ENCODE peak calls at places on chromosome 1, in four cellular contexts. Q is IMR-90, E is H1, V is mesendoderm. M is an unnamed sample.

GRCh38 chr1:183760661-183761060 is 44.3 kb upstream of the RGL1 start:
- DNase-seq in Q (no peak), E (no peak), V (peak; percentile 51), M (no peak)

GRCh38 chr1:101193733-101194169 is 43.1 kb upstream of the S1PR1 start:
- DNase-seq in Q (no peak), E (no peak), V (no peak), M (no peak)

GRCh38 chr1:177048314-177049069 is 116.0 kb downstream of the ASTN1 start:
- DNase-seq in Q (no peak), E (no peak), V (peak; percentile 55), M (peak; percentile 41)

GRCh38 chr1:234885601-234886000 is 243.0 kb downstream of the TOMM20 start:
- DNase-seq in Q (no peak), E (no peak), V (no peak), M (no peak)

GRCh38 chr1:37255111-37255795 is 219.1 kb upstream of the ZC3H12A start:
- DNase-seq in Q (no peak), E (peak; percentile 93), V (peak; percentile 92), M (peak; percentile 91)

GRCh38 chr1:202645097-202645476 is 65.2 kb downstream of the SYT2 start:
- DNase-seq in Q (no peak), E (no peak), V (no peak), M (no peak)

GRCh38 chr1:57079454-57080157 is 113.8 kb upstream of the C8B start:
- DNase-seq in Q (no peak), E (no peak), V (no peak), M (peak; percentile 43)

GRCh38 chr1:209207126-209207700 is 376.3 kb upstream of the CAMK1G start:
- DNase-seq in Q (no peak), E (no peak), V (no peak), M (no peak)

GRCh38 chr1:23224721-23225648 is 7.7 kb upstream of the HTR1D start:
- DNase-seq in Q (peak; percentile 64), E (no peak), V (peak; percentile 49), M (no peak)

GRCh38 chr1:210117681-210118170 is 114.9 kb upstream of the SERTAD4 start:
- DNase-seq in Q (no peak), E (no peak), V (no peak), M (no peak)

GRCh38 chr1:68010543-68010942 is 39.9 kb downstream of the DIRAS3 start:
- DNase-seq in Q (peak; percentile 46), E (no peak), V (no peak), M (no peak)

GRCh38 chr1:68013351-68013750 is 37.1 kb downstream of the DIRAS3 start:
- DNase-seq in Q (no peak), E (no peak), V (no peak), M (no peak)

GRCh38 chr1:68015369-68015768 is 35.1 kb downstream of the DIRAS3 start:
- DNase-seq in Q (no peak), E (no peak), V (no peak), M (no peak)

GRCh38 chr1:68011786-68012375 is 38.5 kb downstream of the DIRAS3 start:
- DNase-seq in Q (peak; percentile 18), E (no peak), V (no peak), M (no peak)

GRCh38 chr1:68010094-68010493 is 40.3 kb downstream of the DIRAS3 start:
- DNase-seq in Q (peak; percentile 47), E (no peak), V (peak; percentile 33), M (no peak)
- H4K5ac ChIP-seq in Q (no peak overlapping the region), E (no peak overlapping the region), V (no peak overlapping the region), M (no peak overlapping the region)

GRCh38 chr1:99558539-99558938 is 87.4 kb upstream of the PALMD start:
- DNase-seq in Q (peak; percentile 75), E (no peak), V (no peak), M (no peak)
- H3K27ac ChIP-seq in Q (peak overlapping the region; percentile 76), E (no peak overlapping the region), V (no peak overlapping the region), M (no peak overlapping the region)

GRCh38 chr1:193850745-193851144 is 664.3 kb upstream of the B3GALT2 start:
- DNase-seq in Q (peak; percentile 2), E (no peak), V (no peak), M (no peak)

GRCh38 chr1:193846411-193846810 is 660.0 kb upstream of the B3GALT2 start:
- DNase-seq in Q (no peak), E (no peak), V (no peak), M (no peak)

DNA sequence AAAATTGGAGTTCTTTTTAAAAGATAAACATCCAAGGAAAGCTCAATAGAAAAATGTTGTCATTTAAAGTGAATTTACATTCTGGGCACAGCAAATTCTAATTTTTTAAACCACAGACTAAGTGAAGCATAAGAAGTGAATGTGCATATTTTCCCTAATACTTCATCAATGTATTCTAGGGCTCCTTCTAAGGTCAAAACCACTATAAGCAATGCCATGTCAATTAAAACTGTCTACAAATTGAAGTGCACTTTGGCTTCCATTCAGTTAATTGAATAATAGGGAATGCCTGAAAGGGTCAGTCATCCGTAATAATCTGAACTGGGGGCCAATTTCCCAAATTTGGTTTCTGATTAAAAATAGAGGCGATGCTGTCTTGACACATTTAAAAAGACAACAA is 660.5 kb upstream of the B3GALT2 start:
- DNase-seq in Q (peak; percentile 11), E (no peak), V (no peak), M (no peak)
- H4K5ac ChIP-seq in Q (no peak overlapping the region), E (no peak overlapping the region), V (no peak overlapping the region), M (no peak overlapping the region)

GRCh38 chr1:154962795-154963330 is 1.3 kb upstream of the PYGO2 start:
- DNase-seq in Q (no peak), E (no peak), V (no peak), M (no peak)
- H3K27ac ChIP-seq in Q (peak overlapping the region; percentile 16), E (no peak overlapping the region), V (no peak overlapping the region), M (no peak overlapping the region)

GRCh38 chr1:99648107-99648506 is 2.2 kb downstream of the PALMD start:
- DNase-seq in Q (no peak), E (no peak), V (peak; percentile 60), M (peak; percentile 36)
- H4K5ac ChIP-seq in Q (no peak overlapping the region), E (no peak overlapping the region), V (no peak overlapping the region), M (no peak overlapping the region)

GRCh38 chr1:51514733-51515132 is 4.3 kb downstream of the EPS15 start:
- DNase-seq in Q (no peak), E (no peak), V (no peak), M (no peak)

GRCh38 chr1:51516639-51517158 is 2.4 kb downstream of the EPS15 start:
- DNase-seq in Q (peak; percentile 13), E (no peak), V (no peak), M (no peak)

GRCh38 chr1:51517361-51518032 is 1.6 kb downstream of the EPS15 start:
- DNase-seq in Q (peak; percentile 11), E (no peak), V (no peak), M (no peak)

GRCh38 chr1:51515982-51516638 is 3.0 kb downstream of the EPS15 start:
- DNase-seq in Q (no peak), E (no peak), V (no peak), M (no peak)

GRCh38 chr1:51515312-51515960 is 3.6 kb downstream of the EPS15 start:
- DNase-seq in Q (no peak), E (no peak), V (no peak), M (no peak)
- H3K27ac ChIP-seq in Q (no peak overlapping the region), E (no peak overlapping the region), V (no peak overlapping the region), M (no peak overlapping the region)

DNA sequence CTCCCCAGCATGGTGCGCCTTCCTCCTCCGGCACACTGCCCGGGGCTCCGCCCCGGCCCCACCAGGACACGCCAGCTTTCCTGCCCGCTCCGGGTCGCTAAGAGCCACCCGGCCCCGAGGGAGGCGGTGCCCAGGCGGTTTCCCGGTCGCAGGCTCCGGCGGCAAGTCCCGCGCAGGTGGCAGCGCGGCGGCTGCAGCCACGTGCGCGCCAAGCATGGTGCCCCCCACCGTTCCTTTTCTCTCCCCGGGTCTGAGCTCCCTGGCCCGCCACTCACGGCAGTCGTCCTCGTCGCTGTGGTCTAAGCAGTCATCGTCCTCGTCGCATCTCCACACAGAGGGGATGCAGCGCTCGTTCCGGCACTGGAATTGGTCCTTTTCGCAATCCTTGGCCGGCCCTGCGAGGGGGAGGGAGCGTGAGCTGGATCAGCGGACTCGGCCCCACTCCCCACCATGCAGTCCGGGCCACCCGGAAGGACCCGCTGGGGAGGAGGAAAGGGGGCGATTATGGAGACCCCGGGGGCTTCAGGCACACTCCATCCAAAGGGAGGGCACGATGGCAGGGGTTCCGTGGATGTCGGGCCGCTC is 1.2 kb downstream of the LRP8 start:
- DNase-seq in Q (no peak), E (no peak), V (peak; percentile 67), M (peak; percentile 49)
- H4K5ac ChIP-seq in Q (no peak overlapping the region), E (peak overlapping the region; percentile 93), V (no peak overlapping the region), M (no peak overlapping the region)

GRCh38 chr1:94971491-94971924 is 44.6 kb upstream of the CNN3 start:
- DNase-seq in Q (peak; percentile 85), E (no peak), V (no peak), M (no peak)
- H3K27ac ChIP-seq in Q (peak overlapping the region; percentile 54), E (no peak overlapping the region), V (no peak overlapping the region), M (no peak overlapping the region)

M was measured in H9.